ENCODE peak calls at places on chromosomes 6 and 20, in six cellular contexts. V, W, P, L, S and Z are unnamed samples.

GRCh38 chr6:120604510-120604909 is 729.8 kb downstream of the TBC1D32 start:
- DNase-seq in P (peak), S (no peak), L (no peak), W (no peak), V (no peak), Z (no peak)

GRCh38 chr6:109944448-109944847 is 33.7 kb upstream of the GPR6 start:
- DNase-seq in S (no peak), V (no peak), P (no peak), L (no peak), W (no peak), Z (no peak)

GRCh38 chr20:53937330-53937729 is 133.1 kb downstream of the BCAS1 start:
- DNase-seq in W (no peak), V (no peak), L (no peak), S (no peak), P (no peak), Z (no peak)

GRCh38 chr6:95279641-95280040 is 297.7 kb upstream of the MANEA start:
- DNase-seq in P (no peak), W (no peak), S (no peak), V (no peak), L (no peak), Z (no peak)

GRCh38 chr6:79574636-79575035 is 37.4 kb upstream of the LCA5 start:
- DNase-seq in P (peak), W (no peak), V (peak), L (no peak), S (no peak), Z (no peak)

GRCh38 chr6:169328112-169328801 is 74.6 kb upstream of the THBS2 start:
- DNase-seq in W (no peak), P (peak), S (no peak), V (peak), L (no peak), Z (no peak)

GRCh38 chr6:156919819-156920379 is 142.7 kb downstream of the ARID1B start:
- DNase-seq in P (no peak), L (no peak), S (no peak), V (no peak), W (no peak), Z (no peak)

GRCh38 chr6:170542031-170542719 is 10.9 kb downstream of the PSMB1 start:
- DNase-seq in S (no peak), P (no peak), W (no peak), V (peak), L (no peak), Z (no peak)

GRCh38 chr20:61937963-61938838 is 127.5 kb downstream of the TAF4 start:
- DNase-seq in V (no peak), L (no peak), P (no peak), W (no peak), S (no peak), Z (no peak)

GRCh38 chr6:21342496-21342895 is 251.1 kb upstream of the SOX4 start:
- DNase-seq in S (no peak), V (peak), P (no peak), L (no peak), W (no peak), Z (no peak)

GRCh38 chr20:50655325-50655880 is 35.9 kb downstream of the RIPOR3 start:
- DNase-seq in S (no peak), W (peak), V (peak), P (peak), L (no peak), Z (no peak)

GRCh38 chr20:37994512-37994911 is 38.7 kb downstream of the TTI1 start:
- DNase-seq in W (no peak), L (no peak), V (peak), S (no peak), P (peak), Z (no peak)

GRCh38 chr6:21265264-21266044 is 328.1 kb upstream of the SOX4 start:
- DNase-seq in L (no peak), W (no peak), P (peak), V (peak), S (no peak), Z (no peak)

GRCh38 chr6:120608826-120609225 is 725.5 kb downstream of the TBC1D32 start:
- DNase-seq in W (no peak), P (peak), V (peak), S (no peak), L (no peak), Z (no peak)

GRCh38 chr6:136987526-136987925 is 57.2 kb downstream of the IL20RA start:
- DNase-seq in S (no peak), P (no peak), W (no peak), L (no peak), V (no peak), Z (no peak)

GRCh38 chr20:38609828-38610227 is 8.2 kb downstream of the ARHGAP40 start:
- DNase-seq in S (no peak), V (no peak), W (no peak), P (no peak), L (no peak), Z (no peak)

GRCh38 chr6:168526841-168527281 is 85.9 kb downstream of the SMOC2 start:
- DNase-seq in W (no peak), S (no peak), V (no peak), P (no peak), L (no peak), Z (no peak)

GRCh38 chr6:35415065-35415880 is 36.9 kb upstream of the FANCE start:
- DNase-seq in S (no peak), P (peak), L (peak), W (peak), V (peak), Z (no peak)

GRCh38 chr6:10547809-10548208 is 26.7 kb downstream of the GCNT2 start:
- DNase-seq in P (no peak), S (no peak), L (no peak), W (no peak), V (no peak), Z (no peak)

GRCh38 chr20:12596863-12597262 is 411.9 kb upstream of the SPTLC3 start:
- DNase-seq in V (no peak), L (no peak), P (no peak), W (no peak), S (no peak), Z (no peak)

GRCh38 chr20:59830107-59831023 is 103.1 kb downstream of the SYCP2 start:
- DNase-seq in P (no peak), L (no peak), W (no peak), V (no peak), S (peak), Z (no peak)

GRCh38 chr6:1790684-1791083 is 181.0 kb downstream of the FOXC1 start:
- DNase-seq in L (no peak), W (no peak), S (no peak), V (no peak), P (no peak), Z (no peak)

GRCh38 chr6:1795923-1796322 is 186.2 kb downstream of the FOXC1 start:
- DNase-seq in V (no peak), S (no peak), W (no peak), P (no peak), L (no peak), Z (no peak)

GRCh38 chr6:1789092-1789491 is 179.4 kb downstream of the FOXC1 start:
- DNase-seq in V (peak), L (no peak), S (no peak), P (peak), W (no peak), Z (no peak)

GRCh38 chr6:1796706-1797529 is 187.2 kb downstream of the FOXC1 start:
- DNase-seq in S (no peak), P (no peak), W (no peak), V (peak), L (no peak), Z (no peak)

GRCh38 chr6:1792989-1793388 is 183.3 kb downstream of the FOXC1 start:
- DNase-seq in P (no peak), S (no peak), W (peak), V (no peak), L (peak), Z (no peak)
- TF ChIP-seq CTCF in P (peak), S (peak), W (no peak), V (peak), L (peak), Z (peak)

DNA sequence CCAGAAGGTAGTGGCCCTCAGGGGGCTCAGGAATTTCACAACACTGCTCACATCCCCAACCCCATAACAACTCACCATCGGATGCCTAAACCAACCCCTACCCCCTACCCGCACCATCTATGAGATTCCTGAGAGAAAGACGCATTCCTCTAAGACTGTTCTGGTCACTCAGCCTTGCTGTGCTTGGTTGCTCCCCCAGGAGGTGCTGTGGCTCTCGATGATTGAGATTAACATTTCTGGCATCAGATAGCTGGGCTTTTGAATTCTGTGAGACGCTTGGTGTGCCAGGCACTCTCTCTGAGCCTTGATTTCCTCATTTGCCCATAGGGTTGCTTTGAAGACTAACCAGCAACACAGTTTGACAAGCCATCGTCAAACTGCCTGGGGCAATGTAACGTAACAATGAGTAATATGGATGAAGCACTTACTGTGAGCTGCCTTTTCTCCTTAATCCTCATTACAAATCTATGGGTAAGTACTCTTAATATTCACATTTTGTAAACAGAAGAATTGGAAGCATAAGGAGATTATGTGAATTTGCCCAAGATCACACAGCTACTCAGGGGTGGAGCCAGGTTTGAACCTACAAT is 978 bp downstream of the WFDC6 start:
- DNase-seq in S (no peak), L (no peak), V (no peak), W (no peak), P (no peak), Z (no peak)
- TF ChIP-seq CTCF in S (no peak), L (no peak), V (no peak), W (no peak), P (no peak), Z (no peak)

GRCh38 chr20:25079171-25079570 is 2.8 kb downstream of the VSX1 start:
- DNase-seq in V (no peak), L (no peak), W (no peak), S (peak), P (no peak), Z (no peak)

GRCh38 chr20:25076201-25076600 is 5.7 kb downstream of the VSX1 start:
- DNase-seq in L (no peak), W (no peak), S (peak), V (no peak), P (no peak), Z (no peak)

GRCh38 chr20:25078662-25079061 is 3.3 kb downstream of the VSX1 start:
- DNase-seq in V (no peak), L (no peak), P (no peak), S (peak), W (no peak), Z (no peak)

GRCh38 chr20:25077610-25078169 is 4.3 kb downstream of the VSX1 start:
- DNase-seq in P (no peak), S (peak), W (peak), V (peak), L (no peak), Z (no peak)

DNA sequence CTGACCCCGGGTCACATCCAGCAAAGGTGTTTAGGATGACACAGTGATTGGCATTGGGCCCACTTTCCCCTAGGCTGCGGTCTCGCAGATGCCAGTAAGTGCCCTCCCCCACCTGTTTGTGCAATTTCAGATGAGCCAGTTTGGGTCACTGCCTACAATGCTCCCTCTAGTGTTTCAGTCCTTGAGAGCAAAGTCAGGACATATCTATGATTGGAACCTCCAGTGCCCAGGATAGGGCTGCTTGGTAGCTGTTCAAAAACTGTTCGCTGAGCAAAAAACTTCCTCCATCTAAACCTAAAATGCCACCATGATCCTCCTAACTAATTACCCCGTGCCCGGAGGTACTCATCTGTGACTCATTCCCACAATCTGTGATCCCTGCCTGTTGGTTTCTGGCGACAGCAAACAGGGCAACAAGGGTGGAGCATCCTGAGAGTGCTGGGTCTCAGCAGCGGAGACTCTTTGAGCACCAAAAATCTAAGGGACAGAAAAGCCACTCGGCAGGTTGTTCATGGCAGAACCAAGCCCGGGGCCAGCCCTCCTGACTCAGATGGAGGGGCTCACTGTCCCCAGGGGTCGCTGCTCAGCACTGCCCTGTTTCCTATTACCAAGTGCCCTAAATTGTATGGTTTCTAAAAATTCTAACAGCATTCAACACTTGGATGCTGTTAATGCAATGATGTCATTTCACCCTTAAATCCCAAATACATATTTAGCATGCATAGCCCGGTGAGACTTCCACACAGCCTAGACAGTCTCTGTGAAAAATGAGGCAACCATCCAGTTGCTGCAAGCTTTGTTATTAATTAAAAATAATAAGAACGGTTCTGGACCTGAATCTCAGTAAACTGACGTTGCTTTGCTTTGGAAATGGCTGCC is 5.0 kb downstream of the VSX1 start:
- DNase-seq in L (no peak), W (peak), V (peak), P (no peak), S (peak), Z (no peak)
- TF ChIP-seq CTCF in L (no peak), W (no peak), V (peak), P (peak), S (no peak), Z (peak)

GRCh38 chr6:149425224-149425623 is 25.2 kb downstream of the SUMO4 start:
- DNase-seq in S (no peak), L (no peak), V (no peak), W (no peak), P (no peak), Z (no peak)
- TF ChIP-seq CTCF in S (no peak), L (no peak), V (no peak), W (no peak), P (no peak), Z (no peak)

GRCh38 chr6:15245361-15246216 is at the start of gene JARID2:
- DNase-seq in P (peak), W (peak), L (peak), S (peak), V (peak), Z (peak)
- TF ChIP-seq CTCF in P (no peak), W (no peak), L (no peak), S (no peak), V (no peak), Z (no peak)

GRCh38 chr6:41372526-41373366 is 37.3 kb downstream of the NCR2 start:
- DNase-seq in L (peak), W (no peak), P (no peak), V (no peak), S (peak), Z (no peak)

GRCh38 chr6:41373367-41373918 is 38.0 kb downstream of the NCR2 start:
- DNase-seq in W (no peak), P (no peak), L (peak), V (no peak), S (peak), Z (no peak)

GRCh38 chr6:41371992-41372525 is 36.7 kb downstream of the NCR2 start:
- DNase-seq in L (peak), W (no peak), S (peak), V (peak), P (peak), Z (no peak)

GRCh38 chr6:41370488-41371111 is 35.2 kb downstream of the NCR2 start:
- DNase-seq in S (no peak), V (no peak), P (no peak), W (no peak), L (peak), Z (no peak)

DNA sequence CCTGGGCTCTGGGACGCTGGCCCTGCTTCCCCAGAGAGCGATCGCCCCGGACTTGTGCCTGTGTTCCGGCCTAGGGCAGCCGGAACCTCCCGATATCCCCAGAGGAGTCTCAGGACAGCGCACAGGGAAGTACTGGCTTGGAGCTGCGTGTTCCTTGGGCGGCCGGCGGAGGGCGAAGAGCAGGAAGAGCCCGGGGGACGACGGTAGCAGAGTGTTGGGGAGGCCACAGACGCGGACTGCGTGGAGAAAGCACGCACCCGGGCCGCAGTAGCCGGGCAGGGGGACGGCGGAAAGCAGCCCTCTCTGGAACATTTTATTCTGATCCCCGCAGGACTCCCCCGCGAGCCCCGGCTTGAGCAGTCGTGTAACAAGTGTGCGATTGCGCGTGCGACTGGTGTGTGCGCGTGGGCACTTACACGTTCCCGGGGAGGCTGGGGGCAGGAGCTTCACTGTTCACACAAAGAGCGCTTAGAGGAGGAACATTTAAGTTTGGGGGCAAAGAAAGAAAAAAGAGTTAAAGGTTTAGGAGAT is 36.1 kb downstream of the NCR2 start:
- DNase-seq in W (peak), V (peak), P (peak), S (peak), L (peak), Z (no peak)
- TF ChIP-seq CTCF in W (no peak), V (peak), P (no peak), S (peak), L (no peak), Z (no peak)

DNA sequence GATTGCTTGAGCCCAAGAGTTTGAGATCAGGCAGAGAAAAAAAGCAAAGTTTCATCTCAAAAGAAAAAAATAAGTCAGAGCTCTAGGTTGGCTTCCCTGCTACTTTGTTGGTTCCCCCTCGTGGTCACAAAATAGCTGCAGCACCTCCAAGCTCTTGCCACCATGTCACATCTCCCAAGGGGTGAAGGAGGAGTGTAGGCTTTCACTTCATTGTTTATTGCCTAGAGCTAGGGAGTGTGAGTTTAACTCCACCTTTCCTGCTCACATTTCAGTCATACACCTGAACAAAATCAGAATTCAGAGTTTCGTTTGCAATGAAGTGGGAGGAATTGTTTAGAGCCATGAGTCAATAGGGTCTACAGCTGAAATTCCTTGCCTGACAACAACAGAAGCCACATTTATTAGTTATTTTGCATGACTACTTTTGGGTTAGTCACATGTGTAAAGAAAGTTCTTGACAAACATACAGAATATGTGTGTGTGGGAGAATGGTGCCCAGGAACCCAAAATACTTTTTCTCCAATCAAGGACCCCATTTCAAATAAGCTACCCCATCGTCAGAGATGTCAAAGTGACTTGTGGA is 56.2 kb upstream of the UFL1 start:
- DNase-seq in S (no peak), P (no peak), V (no peak), L (no peak), W (no peak), Z (no peak)
- TF ChIP-seq CTCF in S (no peak), P (no peak), V (no peak), L (no peak), W (no peak), Z (no peak)

DNA sequence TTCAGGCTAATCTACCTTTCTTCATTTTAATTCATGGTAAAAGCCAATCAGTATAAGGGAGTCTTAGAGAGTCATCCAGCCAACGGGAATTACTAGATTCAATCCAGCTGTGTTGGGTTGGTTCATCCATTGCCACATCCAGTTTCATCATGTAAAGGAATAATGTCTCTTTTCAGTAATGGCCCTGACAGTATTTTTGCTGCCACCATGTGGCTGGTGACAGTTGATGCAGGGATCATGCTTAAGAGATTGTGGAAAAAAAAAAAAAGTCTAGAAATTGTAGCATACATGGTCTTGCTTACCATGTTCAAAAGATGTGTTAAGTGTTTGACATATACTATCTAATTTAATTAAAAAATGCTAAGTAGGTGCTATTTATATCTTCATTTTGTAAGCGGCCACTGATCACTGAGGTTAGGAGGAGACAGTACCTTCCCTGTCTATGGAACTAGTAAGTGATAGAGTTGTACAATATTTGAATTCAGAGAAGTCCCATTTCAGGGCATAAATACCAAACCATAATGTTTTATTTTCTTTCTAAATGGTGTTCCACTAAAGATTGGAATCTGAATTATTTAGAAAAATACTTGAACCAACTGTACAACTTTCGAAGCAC is 135.9 kb downstream of the KHDRBS2 start:
- DNase-seq in S (no peak), W (peak), V (peak), L (peak), P (no peak), Z (no peak)
- TF ChIP-seq CTCF in S (peak), W (peak), V (peak), L (peak), P (peak), Z (peak)

GRCh38 chr20:57091748-57092111 is 174.7 kb downstream of the BMP7 start:
- DNase-seq in P (no peak), V (no peak), L (no peak), S (no peak), W (no peak), Z (no peak)

GRCh38 chr20:57093766-57094165 is 172.7 kb downstream of the BMP7 start:
- DNase-seq in P (no peak), S (no peak), L (no peak), W (no peak), V (no peak), Z (no peak)

GRCh38 chr20:57090590-57091560 is 175.6 kb downstream of the BMP7 start:
- DNase-seq in L (no peak), V (no peak), W (no peak), P (no peak), S (no peak), Z (no peak)

GRCh38 chr20:57092900-57093238 is 173.6 kb downstream of the BMP7 start:
- DNase-seq in V (no peak), S (no peak), P (no peak), L (no peak), W (no peak), Z (no peak)

GRCh38 chr20:57092112-57092899 is 174.1 kb downstream of the BMP7 start:
- DNase-seq in W (peak), P (no peak), L (peak), V (peak), S (no peak), Z (no peak)
- TF ChIP-seq CTCF in W (peak), P (peak), L (peak), V (peak), S (peak), Z (peak)

GRCh38 chr6:106538145-106538544 is 91.2 kb downstream of the RTN4IP1 start:
- DNase-seq in S (no peak), V (no peak), W (peak), L (peak), P (no peak), Z (no peak)
- TF ChIP-seq CTCF in S (no peak), V (no peak), W (no peak), L (no peak), P (no peak), Z (no peak)